ENCODE peak calls at places on chromosomes 13 and 19, in ten cellular contexts. One of them, this sample, is unnamed.

GRCh38 chr19:8473652-8474476 is 28.6 kb downstream of the PRAM1 start:
- DNase-seq in adrenal gland: no peak
- DNase-seq in stomach: no peak
- DNase-seq in CD8-positive, alpha-beta T cell: no peak
- DNase-seq in AG09309: no peak
- DNase-seq in fibroblast of the aortic adventitia: no peak
- DNase-seq in fibroblast of mammary gland: no peak
- DNase-seq in fibroblast of lung: no peak
- DNase-seq in neural progenitor cell: no peak
- DNase-seq in K562: no peak
- DNase-seq in this sample: no peak

GRCh38 chr19:41930926-41931592 is 2.8 kb upstream of the ERFL start:
- DNase-seq in fibroblast of mammary gland: no peak
- DNase-seq in stomach: no peak
- DNase-seq in fibroblast of the aortic adventitia: no peak
- DNase-seq in CD8-positive, alpha-beta T cell: no peak
- DNase-seq in adrenal gland: no peak
- DNase-seq in fibroblast of lung: no peak
- DNase-seq in neural progenitor cell: peak; percentile 51
- DNase-seq in AG09309: no peak
- DNase-seq in K562: no peak
- DNase-seq in this sample: no peak

GRCh38 chr19:46492841-46493235 is 2.8 kb downstream of the PNMA8B start:
- DNase-seq in neural progenitor cell: peak; percentile 32
- DNase-seq in K562: no peak
- DNase-seq in fibroblast of mammary gland: no peak
- DNase-seq in stomach: no peak
- DNase-seq in CD8-positive, alpha-beta T cell: no peak
- DNase-seq in fibroblast of the aortic adventitia: no peak
- DNase-seq in fibroblast of lung: no peak
- DNase-seq in AG09309: no peak
- DNase-seq in adrenal gland: peak; percentile 50
- DNase-seq in this sample: no peak

GRCh38 chr19:39735688-39736087 is 2.1 kb downstream of the CLC start:
- DNase-seq in fibroblast of the aortic adventitia: no peak
- DNase-seq in fibroblast of mammary gland: no peak
- DNase-seq in stomach: no peak
- DNase-seq in fibroblast of lung: no peak
- DNase-seq in neural progenitor cell: no peak
- DNase-seq in AG09309: no peak
- DNase-seq in adrenal gland: no peak
- DNase-seq in K562: no peak
- DNase-seq in CD8-positive, alpha-beta T cell: no peak
- DNase-seq in this sample: no peak

GRCh38 chr13:85990397-85990796 is 191.2 kb upstream of the SLITRK6 start:
- DNase-seq in fibroblast of lung: no peak
- DNase-seq in AG09309: no peak
- DNase-seq in stomach: no peak
- DNase-seq in fibroblast of mammary gland: no peak
- DNase-seq in CD8-positive, alpha-beta T cell: no peak
- DNase-seq in neural progenitor cell: no peak
- DNase-seq in fibroblast of the aortic adventitia: no peak
- DNase-seq in K562: no peak
- DNase-seq in adrenal gland: no peak
- DNase-seq in this sample: no peak

GRCh38 chr19:8641908-8642547 is 11.6 kb downstream of the NFILZ start:
- DNase-seq in neural progenitor cell: peak; percentile 51
- DNase-seq in AG09309: no peak
- DNase-seq in CD8-positive, alpha-beta T cell: no peak
- DNase-seq in adrenal gland: no peak
- DNase-seq in fibroblast of mammary gland: peak; percentile 64
- DNase-seq in stomach: no peak
- DNase-seq in K562: peak; percentile 57
- DNase-seq in fibroblast of lung: peak; percentile 70
- DNase-seq in fibroblast of the aortic adventitia: peak; percentile 81
- DNase-seq in this sample: peak; percentile 75

GRCh38 chr13:35994131-35994966 is 136.8 kb downstream of the DCLK1 start:
- DNase-seq in fibroblast of lung: peak; percentile 99
- DNase-seq in adrenal gland: peak; percentile 91
- DNase-seq in stomach: no peak
- DNase-seq in neural progenitor cell: no peak
- DNase-seq in K562: no peak
- DNase-seq in fibroblast of mammary gland: peak; percentile 96
- DNase-seq in CD8-positive, alpha-beta T cell: no peak
- DNase-seq in fibroblast of the aortic adventitia: peak; percentile 100
- DNase-seq in AG09309: peak; percentile 89
- DNase-seq in this sample: peak; percentile 97

GRCh38 chr19:31054430-31054829 is 294.8 kb downstream of the TSHZ3 start:
- DNase-seq in fibroblast of mammary gland: peak; percentile 72
- DNase-seq in adrenal gland: peak; percentile 21
- DNase-seq in fibroblast of lung: peak; percentile 76
- DNase-seq in stomach: peak; percentile 26
- DNase-seq in fibroblast of the aortic adventitia: peak; percentile 70
- DNase-seq in neural progenitor cell: peak; percentile 82
- DNase-seq in CD8-positive, alpha-beta T cell: no peak
- DNase-seq in K562: no peak
- DNase-seq in AG09309: peak; percentile 21
- DNase-seq in this sample: peak; percentile 74

GRCh38 chr13:28744656-28745055 is 25.9 kb upstream of the SLC46A3 start:
- DNase-seq in neural progenitor cell: no peak
- DNase-seq in adrenal gland: no peak
- DNase-seq in K562: no peak
- DNase-seq in fibroblast of the aortic adventitia: no peak
- DNase-seq in CD8-positive, alpha-beta T cell: no peak
- DNase-seq in AG09309: no peak
- DNase-seq in fibroblast of lung: no peak
- DNase-seq in stomach: no peak
- DNase-seq in fibroblast of mammary gland: no peak
- DNase-seq in this sample: no peak

GRCh38 chr19:52221031-52221430 is 31.2 kb downstream of the PPP2R1A start:
- DNase-seq in AG09309: no peak
- DNase-seq in CD8-positive, alpha-beta T cell: no peak
- DNase-seq in adrenal gland: no peak
- DNase-seq in fibroblast of lung: no peak
- DNase-seq in K562: no peak
- DNase-seq in stomach: no peak
- DNase-seq in neural progenitor cell: no peak
- DNase-seq in fibroblast of mammary gland: no peak
- DNase-seq in fibroblast of the aortic adventitia: no peak
- DNase-seq in this sample: no peak

GRCh38 chr13:78700121-78700910 is 41.4 kb upstream of the OBI1 start:
- DNase-seq in fibroblast of the aortic adventitia: peak; percentile 71
- DNase-seq in fibroblast of mammary gland: no peak
- DNase-seq in stomach: no peak
- DNase-seq in neural progenitor cell: no peak
- DNase-seq in AG09309: no peak
- DNase-seq in adrenal gland: no peak
- DNase-seq in fibroblast of lung: peak; percentile 84
- DNase-seq in K562: no peak
- DNase-seq in CD8-positive, alpha-beta T cell: no peak
- DNase-seq in this sample: peak; percentile 34

GRCh38 chr13:90591260-90591926 is 756.1 kb upstream of the MIR17HG start:
- DNase-seq in stomach: no peak
- DNase-seq in fibroblast of mammary gland: no peak
- DNase-seq in K562: no peak
- DNase-seq in fibroblast of lung: no peak
- DNase-seq in fibroblast of the aortic adventitia: peak; percentile 0
- DNase-seq in CD8-positive, alpha-beta T cell: no peak
- DNase-seq in AG09309: no peak
- DNase-seq in adrenal gland: no peak
- DNase-seq in neural progenitor cell: no peak
- DNase-seq in this sample: no peak

GRCh38 chr13:49082653-49083536 is 107.2 kb downstream of the FNDC3A start:
- DNase-seq in stomach: no peak
- DNase-seq in AG09309: peak; percentile 50
- DNase-seq in fibroblast of lung: peak; percentile 65
- DNase-seq in neural progenitor cell: no peak
- DNase-seq in adrenal gland: no peak
- DNase-seq in fibroblast of mammary gland: peak; percentile 84
- DNase-seq in CD8-positive, alpha-beta T cell: no peak
- DNase-seq in fibroblast of the aortic adventitia: peak; percentile 47
- DNase-seq in K562: no peak
- DNase-seq in this sample: peak; percentile 45

GRCh38 chr19:11202488-11203193 is 5.3 kb upstream of the KANK2 start:
- DNase-seq in AG09309: no peak
- DNase-seq in fibroblast of mammary gland: no peak
- DNase-seq in fibroblast of lung: no peak
- DNase-seq in CD8-positive, alpha-beta T cell: no peak
- DNase-seq in stomach: no peak
- DNase-seq in adrenal gland: no peak
- DNase-seq in fibroblast of the aortic adventitia: no peak
- DNase-seq in K562: no peak
- DNase-seq in neural progenitor cell: no peak
- DNase-seq in this sample: no peak

GRCh38 chr19:5285311-5285710 is 55.3 kb downstream of the PTPRS start:
- DNase-seq in CD8-positive, alpha-beta T cell: no peak
- DNase-seq in fibroblast of mammary gland: no peak
- DNase-seq in K562: no peak
- DNase-seq in AG09309: no peak
- DNase-seq in adrenal gland: no peak
- DNase-seq in stomach: no peak
- DNase-seq in neural progenitor cell: no peak
- DNase-seq in fibroblast of the aortic adventitia: no peak
- DNase-seq in fibroblast of lung: no peak
- DNase-seq in this sample: no peak

GRCh38 chr19:19262190-19263057 is 10.7 kb downstream of the TM6SF2 start:
- DNase-seq in neural progenitor cell: peak; percentile 59
- DNase-seq in K562: peak; percentile 41
- DNase-seq in stomach: no peak
- DNase-seq in fibroblast of the aortic adventitia: no peak
- DNase-seq in fibroblast of lung: no peak
- DNase-seq in CD8-positive, alpha-beta T cell: no peak
- DNase-seq in AG09309: no peak
- DNase-seq in fibroblast of mammary gland: no peak
- DNase-seq in adrenal gland: no peak
- DNase-seq in this sample: no peak
- H3K4me3 ChIP-seq in neural progenitor cell: peak overlapping the region; percentile 60
- H3K4me3 ChIP-seq in K562: no peak overlapping the region
- H3K4me3 ChIP-seq in stomach: no peak overlapping the region
- H3K4me3 ChIP-seq in fibroblast of the aortic adventitia: no peak overlapping the region
- H3K4me3 ChIP-seq in fibroblast of lung: no peak overlapping the region
- H3K4me3 ChIP-seq in CD8-positive, alpha-beta T cell: no peak overlapping the region
- H3K4me3 ChIP-seq in AG09309: no peak overlapping the region
- H3K4me3 ChIP-seq in fibroblast of mammary gland: no peak overlapping the region
- H3K4me3 ChIP-seq in adrenal gland: no peak overlapping the region
- H3K4me3 ChIP-seq in this sample: no peak overlapping the region

GRCh38 chr13:30165791-30166190 is 141.6 kb downstream of the KATNAL1 start:
- DNase-seq in neural progenitor cell: peak; percentile 64
- DNase-seq in stomach: no peak
- DNase-seq in AG09309: peak; percentile 29
- DNase-seq in K562: no peak
- DNase-seq in CD8-positive, alpha-beta T cell: no peak
- DNase-seq in adrenal gland: no peak
- DNase-seq in fibroblast of lung: no peak
- DNase-seq in fibroblast of mammary gland: peak; percentile 19
- DNase-seq in fibroblast of the aortic adventitia: peak; percentile 43
- DNase-seq in this sample: peak; percentile 36
- TF ChIP-seq CTCF in neural progenitor cell: no peak
- TF ChIP-seq CTCF in stomach: no peak
- TF ChIP-seq CTCF in AG09309: peak; percentile 31
- TF ChIP-seq CTCF in K562: no peak
- TF ChIP-seq CTCF in CD8-positive, alpha-beta T cell: no peak
- TF ChIP-seq CTCF in adrenal gland: no peak
- TF ChIP-seq CTCF in fibroblast of lung: no peak
- TF ChIP-seq CTCF in fibroblast of mammary gland: no peak
- TF ChIP-seq CTCF in fibroblast of the aortic adventitia: peak; percentile 17
- TF ChIP-seq CTCF in this sample: peak; percentile 50

DNA sequence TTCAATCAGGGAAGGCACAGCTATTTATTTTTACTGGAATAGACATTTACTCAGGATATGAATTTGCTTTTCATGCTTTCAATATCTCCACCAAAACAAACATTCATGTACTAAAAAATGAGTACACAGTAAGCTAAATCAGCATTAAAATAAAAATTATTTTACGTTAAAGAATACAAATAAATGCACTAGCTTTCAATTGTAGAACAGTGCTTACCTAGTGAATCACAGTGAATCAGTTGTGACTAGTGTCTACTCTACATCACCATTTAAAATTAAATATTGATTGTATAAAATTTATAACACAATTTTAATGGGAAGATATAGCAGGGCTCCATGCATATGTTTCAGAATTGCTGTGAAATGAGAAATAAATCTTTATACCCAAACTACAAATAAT is 929.6 kb upstream of the ATXN8OS start:
- DNase-seq in adrenal gland: no peak
- DNase-seq in neural progenitor cell: no peak
- DNase-seq in K562: no peak
- DNase-seq in AG09309: no peak
- DNase-seq in fibroblast of mammary gland: no peak
- DNase-seq in stomach: no peak
- DNase-seq in fibroblast of the aortic adventitia: no peak
- DNase-seq in fibroblast of lung: no peak
- DNase-seq in CD8-positive, alpha-beta T cell: no peak
- DNase-seq in this sample: no peak
- H3K4me3 ChIP-seq in adrenal gland: no peak overlapping the region
- H3K4me3 ChIP-seq in neural progenitor cell: no peak overlapping the region
- H3K4me3 ChIP-seq in K562: no peak overlapping the region
- H3K4me3 ChIP-seq in AG09309: no peak overlapping the region
- H3K4me3 ChIP-seq in fibroblast of mammary gland: no peak overlapping the region
- H3K4me3 ChIP-seq in stomach: no peak overlapping the region
- H3K4me3 ChIP-seq in fibroblast of the aortic adventitia: no peak overlapping the region
- H3K4me3 ChIP-seq in fibroblast of lung: no peak overlapping the region
- H3K4me3 ChIP-seq in CD8-positive, alpha-beta T cell: no peak overlapping the region
- H3K4me3 ChIP-seq in this sample: no peak overlapping the region

GRCh38 chr19:1233361-1233667 is 4.5 kb downstream of the CBARP start:
- DNase-seq in fibroblast of the aortic adventitia: no peak
- DNase-seq in fibroblast of mammary gland: no peak
- DNase-seq in fibroblast of lung: no peak
- DNase-seq in stomach: peak; percentile 76
- DNase-seq in AG09309: no peak
- DNase-seq in adrenal gland: no peak
- DNase-seq in K562: no peak
- DNase-seq in CD8-positive, alpha-beta T cell: no peak
- DNase-seq in neural progenitor cell: no peak
- DNase-seq in this sample: no peak

GRCh38 chr19:1234041-1234669 is 3.6 kb downstream of the CBARP start:
- DNase-seq in fibroblast of the aortic adventitia: no peak
- DNase-seq in fibroblast of mammary gland: no peak
- DNase-seq in AG09309: no peak
- DNase-seq in K562: no peak
- DNase-seq in stomach: no peak
- DNase-seq in adrenal gland: no peak
- DNase-seq in neural progenitor cell: no peak
- DNase-seq in CD8-positive, alpha-beta T cell: no peak
- DNase-seq in fibroblast of lung: no peak
- DNase-seq in this sample: no peak

GRCh38 chr19:1231729-1232128 is 6.1 kb downstream of the CBARP start:
- DNase-seq in fibroblast of lung: no peak
- DNase-seq in K562: no peak
- DNase-seq in AG09309: no peak
- DNase-seq in neural progenitor cell: no peak
- DNase-seq in CD8-positive, alpha-beta T cell: no peak
- DNase-seq in stomach: peak; percentile 79
- DNase-seq in adrenal gland: no peak
- DNase-seq in fibroblast of mammary gland: no peak
- DNase-seq in fibroblast of the aortic adventitia: no peak
- DNase-seq in this sample: no peak

GRCh38 chr19:1232231-1232637 is 5.6 kb downstream of the CBARP start:
- DNase-seq in K562: no peak
- DNase-seq in AG09309: no peak
- DNase-seq in adrenal gland: no peak
- DNase-seq in fibroblast of lung: no peak
- DNase-seq in fibroblast of the aortic adventitia: no peak
- DNase-seq in fibroblast of mammary gland: no peak
- DNase-seq in CD8-positive, alpha-beta T cell: no peak
- DNase-seq in neural progenitor cell: no peak
- DNase-seq in stomach: no peak
- DNase-seq in this sample: no peak

GRCh38 chr19:1232652-1233360 is 5.0 kb downstream of the CBARP start:
- DNase-seq in fibroblast of lung: peak; percentile 83
- DNase-seq in adrenal gland: peak; percentile 85
- DNase-seq in fibroblast of the aortic adventitia: peak; percentile 73
- DNase-seq in CD8-positive, alpha-beta T cell: no peak
- DNase-seq in K562: no peak
- DNase-seq in stomach: peak; percentile 66
- DNase-seq in fibroblast of mammary gland: peak; percentile 77
- DNase-seq in neural progenitor cell: no peak
- DNase-seq in AG09309: no peak
- DNase-seq in this sample: peak; percentile 42
- TF ChIP-seq CTCF in fibroblast of lung: no peak
- TF ChIP-seq CTCF in adrenal gland: no peak
- TF ChIP-seq CTCF in fibroblast of the aortic adventitia: no peak
- TF ChIP-seq CTCF in CD8-positive, alpha-beta T cell: no peak
- TF ChIP-seq CTCF in K562: no peak
- TF ChIP-seq CTCF in stomach: no peak
- TF ChIP-seq CTCF in fibroblast of mammary gland: no peak
- TF ChIP-seq CTCF in neural progenitor cell: no peak
- TF ChIP-seq CTCF in AG09309: no peak
- TF ChIP-seq CTCF in this sample: no peak